ENCODE peak calls at places on chromosomes 4 and X, in ten cellular contexts. M, H, E, N, R, O, A, P, V and Z are unnamed samples.

GRCh38 chr4:41719417-41719816 is 29.1 kb downstream of the PHOX2B start:
- DNase-seq in M (no peak), H (no peak), E (peak), N (no peak), R (no peak), O (no peak), A (no peak), P (no peak), V (no peak), Z (no peak)

GRCh38 chr4:156829194-156829593 is 142.4 kb downstream of the PDGFC start:
- DNase-seq in M (no peak), H (no peak), E (no peak), N (no peak), R (no peak), O (peak), A (no peak), P (no peak), V (no peak), Z (no peak)

GRCh38 chrX:66126671-66127070 is 37.4 kb upstream of the HEPH start:
- DNase-seq in M (no peak), H (no peak), E (no peak), N (no peak), R (no peak), O (no peak), A (no peak), P (no peak), V (no peak), Z (no peak)

GRCh38 chr4:85748654-85749053 is 273.7 kb downstream of the ARHGAP24 start:
- DNase-seq in M (no peak), H (no peak), E (no peak), N (no peak), R (no peak), O (no peak), A (no peak), P (no peak), V (no peak), Z (no peak)

GRCh38 chrX:118976599-118977340 is 2.4 kb downstream of the LONRF3 start:
- DNase-seq in M (peak), H (no peak), E (peak), N (peak), R (peak), O (peak), A (peak), P (no peak), V (peak), Z (no peak)

GRCh38 chrX:39611468-39611867 is 486.3 kb downstream of the BCOR start:
- DNase-seq in M (no peak), H (no peak), E (no peak), N (no peak), R (no peak), O (no peak), A (no peak), P (no peak), V (no peak), Z (no peak)

GRCh38 chrX:63855896-63856295 is 70.9 kb upstream of the ARHGEF9 start:
- DNase-seq in M (no peak), H (no peak), E (no peak), N (no peak), R (no peak), O (no peak), A (no peak), P (no peak), V (no peak), Z (no peak)

GRCh38 chr4:120718979-120719566 is 203.5 kb downstream of the PRDM5 start:
- DNase-seq in M (peak), H (peak), E (peak), N (no peak), R (no peak), O (peak), A (peak), P (peak), V (peak), Z (peak)

GRCh38 chrX:45769919-45770582 is 569.4 kb upstream of the DIPK2B start:
- DNase-seq in M (peak), H (no peak), E (peak), N (peak), R (peak), O (peak), A (peak), P (peak), V (peak), Z (peak)

GRCh38 chr4:109967798-109968520 is 55.3 kb downstream of the EGF start:
- DNase-seq in M (no peak), H (no peak), E (peak), N (no peak), R (no peak), O (no peak), A (no peak), P (no peak), V (no peak), Z (no peak)

GRCh38 chrX:18793601-18794089 is 86.2 kb downstream of the PPEF1 start:
- DNase-seq in M (no peak), H (no peak), E (peak), N (no peak), R (no peak), O (no peak), A (no peak), P (peak), V (peak), Z (peak)

GRCh38 chr4:7206385-7206784 is 14.0 kb downstream of the SORCS2 start:
- DNase-seq in M (no peak), H (no peak), E (peak), N (no peak), R (no peak), O (peak), A (no peak), P (no peak), V (no peak), Z (no peak)

GRCh38 chr4:38976308-38976707 is 55.9 kb downstream of the TMEM156 start:
- DNase-seq in M (no peak), H (no peak), E (no peak), N (no peak), R (no peak), O (no peak), A (no peak), P (no peak), V (no peak), Z (no peak)

GRCh38 chr4:73730292-73730691 is 10.1 kb upstream of the CXCL8 start:
- DNase-seq in M (no peak), H (no peak), E (peak), N (no peak), R (no peak), O (no peak), A (no peak), P (no peak), V (no peak), Z (no peak)

GRCh38 chr4:82782626-82783025 is 16.0 kb downstream of the SCD5 start:
- DNase-seq in M (no peak), H (no peak), E (no peak), N (no peak), R (no peak), O (no peak), A (no peak), P (no peak), V (no peak), Z (no peak)

GRCh38 chr4:1208970-1209704 is 36.8 kb upstream of the SPON2 start:
- DNase-seq in M (peak), H (no peak), E (peak), N (peak), R (no peak), O (peak), A (no peak), P (no peak), V (no peak), Z (no peak)

GRCh38 chr4:10186228-10187214 is 69.9 kb upstream of the WDR1 start:
- DNase-seq in M (no peak), H (no peak), E (no peak), N (no peak), R (no peak), O (no peak), A (no peak), P (no peak), V (peak), Z (peak)

GRCh38 chr4:17587094-17587822 is 10.3 kb downstream of the LAP3 start:
- DNase-seq in M (no peak), H (no peak), E (no peak), N (no peak), R (no peak), O (no peak), A (no peak), P (peak), V (no peak), Z (peak)

GRCh38 chrX:18698762-18699650 is 8.4 kb upstream of the PPEF1 start:
- DNase-seq in M (no peak), H (no peak), E (no peak), N (no peak), R (no peak), O (no peak), A (no peak), P (no peak), V (no peak), Z (no peak)

GRCh38 chrX:123450217-123450616 is 266.1 kb downstream of the GRIA3 start:
- DNase-seq in M (no peak), H (no peak), E (no peak), N (no peak), R (no peak), O (no peak), A (no peak), P (no peak), V (peak), Z (peak)

GRCh38 chr4:12926189-12927066 is 557.7 kb downstream of the RAB28 start:
- DNase-seq in M (no peak), H (no peak), E (peak), N (no peak), R (no peak), O (no peak), A (no peak), P (no peak), V (no peak), Z (no peak)

GRCh38 chrX:41588271-41588670 is 100.5 kb upstream of the GPR34 start:
- DNase-seq in M (no peak), H (no peak), E (no peak), N (no peak), R (no peak), O (no peak), A (no peak), P (no peak), V (no peak), Z (no peak)

GRCh38 chrX:133468081-133468480 is 52.8 kb upstream of the GPC4 start:
- DNase-seq in M (no peak), H (no peak), E (no peak), N (no peak), R (no peak), O (no peak), A (no peak), P (no peak), V (no peak), Z (no peak)

GRCh38 chr4:24471623-24472510 is 112.5 kb downstream of the DHX15 start:
- DNase-seq in M (peak), H (no peak), E (peak), N (peak), R (no peak), O (peak), A (no peak), P (no peak), V (peak), Z (no peak)

GRCh38 chrX:3582421-3582820 is 131.0 kb downstream of the PRKX start:
- DNase-seq in M (no peak), H (no peak), E (no peak), N (no peak), R (no peak), O (no peak), A (no peak), P (no peak), V (no peak), Z (no peak)

GRCh38 chr4:85807247-85807915 is 332.4 kb downstream of the ARHGAP24 start:
- DNase-seq in M (no peak), H (no peak), E (no peak), N (no peak), R (no peak), O (no peak), A (no peak), P (no peak), V (no peak), Z (no peak)